ENCODE peak calls at places on chromosome 5, in four cellular contexts. P is sigmoid colon, V is A549, K is IMR-90. W is an unnamed sample. For H3K9me3, the result is how much of the 10 kb centered on the place peaks cover.

GRCh38 chr5:40717281-40717680 is 37.6 kb downstream of the PTGER4 start:
- DNase-seq in P (no peak), V (no peak), K (peak), W (no peak)

GRCh38 chr5:27020965-27021364 is 17.4 kb downstream of the CDH9 start:
- DNase-seq in P (no peak), V (no peak), K (peak), W (peak)

GRCh38 chr5:169545762-169546161 is 37.8 kb upstream of the SPDL1 start:
- DNase-seq in P (no peak), V (peak), K (peak), W (no peak)

GRCh38 chr5:78287169-78287568 is 7.3 kb downstream of the AP3B1 start:
- DNase-seq in P (no peak), V (no peak), K (no peak), W (no peak)

GRCh38 chr5:171644536-171644935 is 141.1 kb upstream of the SMIM23 start:
- DNase-seq in P (no peak), V (no peak), K (peak), W (no peak)

GRCh38 chr5:98004463-98004862 is 769.0 kb upstream of the RGMB start:
- DNase-seq in P (no peak), V (no peak), K (no peak), W (no peak)

GRCh38 chr5:178216779-178217178 is 12.4 kb downstream of the HNRNPAB start:
- DNase-seq in P (no peak), V (no peak), K (no peak), W (no peak)

GRCh38 chr5:107570805-107571531 is 99.8 kb downstream of the EFNA5 start:
- DNase-seq in P (no peak), V (peak), K (no peak), W (no peak)

GRCh38 chr5:31408814-31409213 is 123.1 kb downstream of the DROSHA start:
- DNase-seq in P (no peak), V (no peak), K (peak), W (no peak)

GRCh38 chr5:34436761-34437501 is 219.2 kb upstream of the RAI14 start:
- DNase-seq in P (no peak), V (no peak), K (peak), W (no peak)

GRCh38 chr5:75279324-75279723 is 42.6 kb upstream of the ANKRD31 start:
- DNase-seq in P (no peak), V (no peak), K (no peak), W (no peak)

GRCh38 chr5:179732918-179733763 is 519 bp downstream of the MAML1 start:
- DNase-seq in P (peak), V (peak), K (peak), W (peak)

GRCh38 chr5:145218019-145218418 is 617.1 kb downstream of the PRELID2 start:
- DNase-seq in P (no peak), V (no peak), K (no peak), W (no peak)

GRCh38 chr5:1294839-1295649 is at the start of gene TERT:
- DNase-seq in P (peak), V (peak), K (no peak), W (peak)

GRCh38 chr5:17996002-17996401 is 361.7 kb downstream of the TAF11L14 start:
- DNase-seq in P (no peak), V (no peak), K (no peak), W (no peak)

GRCh38 chr5:44862808-44863207 is 54.1 kb downstream of the MRPS30 start:
- DNase-seq in P (no peak), V (peak), K (peak), W (no peak)

GRCh38 chr5:65062684-65063083 is 294.0 kb downstream of the CWC27 start:
- DNase-seq in P (peak), V (peak), K (peak), W (no peak)

GRCh38 chr5:69492391-69493234 is at the start of gene OCLN:
- DNase-seq in P (no peak), V (peak), K (no peak), W (peak)

GRCh38 chr5:139660916-139661814 is 13.0 kb downstream of the CXXC5 start:
- DNase-seq in P (peak), V (no peak), K (peak), W (no peak)

GRCh38 chr5:19208397-19208796 is 779.6 kb downstream of the CDH18 start:
- DNase-seq in P (no peak), V (no peak), K (no peak), W (no peak)

GRCh38 chr5:175902013-175902412 is 30.6 kb downstream of the CPLX2 start:
- DNase-seq in P (no peak), V (no peak), K (no peak), W (no peak)

GRCh38 chr5:79552984-79553383 is 39.0 kb upstream of the HOMER1 start:
- DNase-seq in P (no peak), V (no peak), K (peak), W (no peak)

GRCh38 chr5:887947-888640 is 4.5 kb downstream of the BRD9 start:
- DNase-seq in P (no peak), V (no peak), K (no peak), W (no peak)

GRCh38 chr5:181114844-181115778 is 15.9 kb downstream of the OR2V1 start:
- DNase-seq in P (no peak), V (peak), K (peak), W (peak)

GRCh38 chr5:143922718-143923117 is 110.8 kb downstream of the HMHB1 start:
- DNase-seq in P (no peak), V (no peak), K (peak), W (no peak)

DNA sequence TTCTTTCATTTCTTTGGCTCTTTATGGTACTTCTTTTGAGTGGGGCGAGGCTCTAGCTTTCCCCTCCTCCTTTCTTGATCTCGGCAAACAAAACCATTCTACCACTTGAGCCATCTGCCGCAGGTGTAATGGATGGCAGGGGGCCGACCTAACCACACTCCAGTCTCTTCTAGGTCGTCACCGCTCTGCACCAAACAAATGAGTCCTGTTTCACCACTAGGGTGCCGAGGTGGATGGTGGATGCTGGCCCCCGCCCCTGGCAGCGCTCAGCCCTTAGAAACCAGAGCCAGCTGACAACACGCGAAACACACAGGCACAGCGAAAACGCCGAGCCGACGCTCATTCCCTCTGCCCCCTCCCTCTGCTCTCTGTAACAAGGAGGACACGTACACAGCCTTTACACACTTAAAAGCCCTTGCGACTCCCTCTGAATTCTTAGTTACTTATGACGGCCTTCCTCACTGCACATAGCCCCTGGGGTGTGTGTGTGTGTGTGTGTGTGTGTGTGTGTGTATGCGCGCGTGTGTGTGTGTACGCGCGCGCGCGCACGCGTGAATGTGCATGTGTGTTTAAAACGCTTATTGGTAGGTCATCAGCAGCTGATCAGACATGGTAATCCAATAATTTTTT is 199.4 kb downstream of the MEF2C start:
- DNase-seq in P (no peak), V (peak), K (no peak), W (peak)
- TF ChIP-seq CTCF in P (no peak), V (no peak), K (no peak), W (no peak)

GRCh38 chr5:96333397-96333790 is 99.7 kb downstream of the PCSK1 start:
- DNase-seq in P (no peak), V (no peak), K (no peak), W (no peak)

GRCh38 chr5:96337048-96337781 is 95.8 kb downstream of the PCSK1 start:
- DNase-seq in P (no peak), V (no peak), K (no peak), W (no peak)

GRCh38 chr5:96336351-96336985 is 96.6 kb downstream of the PCSK1 start:
- DNase-seq in P (peak), V (peak), K (peak), W (peak)

GRCh38 chr5:96338089-96338488 is 95.0 kb downstream of the PCSK1 start:
- DNase-seq in P (no peak), V (no peak), K (no peak), W (no peak)

GRCh38 chr5:96335873-96336272 is 97.2 kb downstream of the PCSK1 start:
- DNase-seq in P (no peak), V (no peak), K (peak), W (no peak)
- H3K9me3 ChIP-seq in P (under half), V (under half), K (under half), W (under half)

GRCh38 chr5:133489632-133490031 is 122.7 kb downstream of the FSTL4 start:
- DNase-seq in P (no peak), V (no peak), K (no peak), W (no peak)
- TF ChIP-seq CTCF in P (no peak), V (no peak), K (no peak), W (peak)

DNA sequence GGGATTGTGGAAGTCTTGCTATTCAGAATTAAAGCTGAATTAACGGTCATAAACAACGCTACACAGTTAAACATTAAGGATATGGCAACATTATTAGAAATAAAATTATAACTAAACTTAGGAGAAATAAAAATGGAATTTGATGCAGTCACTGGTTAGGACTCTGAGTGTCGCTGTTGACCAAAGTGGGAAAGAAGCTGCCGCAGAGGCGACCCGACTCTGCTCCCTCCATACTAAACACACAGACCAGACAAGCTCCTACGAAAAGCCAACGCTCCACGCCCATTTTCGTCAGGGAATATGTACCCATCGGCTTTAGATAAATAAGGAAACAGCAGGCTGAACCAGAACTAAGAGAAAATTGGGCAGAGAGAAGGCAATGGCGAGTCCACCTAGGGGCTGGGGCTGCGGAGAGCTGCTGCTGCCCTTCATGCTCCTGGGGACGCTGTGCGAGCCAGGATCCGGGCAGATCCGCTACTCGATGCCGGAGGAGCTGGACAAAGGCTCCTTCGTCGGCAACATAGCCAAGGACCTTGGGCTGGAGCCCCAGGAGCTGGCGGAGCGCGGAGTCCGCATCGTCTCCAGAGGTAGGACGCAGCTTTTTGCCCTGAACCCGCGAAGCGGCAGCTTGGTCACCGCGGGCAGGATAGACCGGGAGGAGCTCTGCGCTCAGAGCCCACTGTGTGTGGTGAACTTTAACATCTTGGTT is at the start of gene PCDHGA5:
- DNase-seq in P (no peak), V (no peak), K (peak), W (no peak)
- H3K9me3 ChIP-seq in P (half or more), V (half or more), K (half or more), W (under half)

DNA sequence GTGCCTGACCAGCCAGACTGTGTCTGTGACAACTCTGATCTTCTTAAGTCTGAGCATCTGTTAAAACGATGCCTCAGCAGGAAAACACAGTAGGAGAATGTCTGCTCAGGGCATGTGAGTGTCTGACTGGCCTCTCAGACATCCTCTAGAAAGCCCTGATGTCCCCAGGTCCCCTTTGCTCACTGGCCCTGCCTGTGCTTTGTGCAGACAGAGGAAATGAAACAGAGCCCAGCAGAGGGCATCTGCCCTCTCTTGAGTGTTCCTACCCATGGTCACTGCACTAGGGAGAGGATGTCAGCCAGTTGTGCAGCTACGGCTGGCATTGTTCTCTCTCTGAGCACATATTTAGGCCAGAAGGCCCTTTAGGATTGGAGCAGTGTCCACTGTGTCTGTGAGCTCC is 56.9 kb downstream of the TRPC7 start:
- DNase-seq in P (no peak), V (no peak), K (no peak), W (no peak)
- TF ChIP-seq CTCF in P (no peak), V (no peak), K (peak), W (peak)

DNA sequence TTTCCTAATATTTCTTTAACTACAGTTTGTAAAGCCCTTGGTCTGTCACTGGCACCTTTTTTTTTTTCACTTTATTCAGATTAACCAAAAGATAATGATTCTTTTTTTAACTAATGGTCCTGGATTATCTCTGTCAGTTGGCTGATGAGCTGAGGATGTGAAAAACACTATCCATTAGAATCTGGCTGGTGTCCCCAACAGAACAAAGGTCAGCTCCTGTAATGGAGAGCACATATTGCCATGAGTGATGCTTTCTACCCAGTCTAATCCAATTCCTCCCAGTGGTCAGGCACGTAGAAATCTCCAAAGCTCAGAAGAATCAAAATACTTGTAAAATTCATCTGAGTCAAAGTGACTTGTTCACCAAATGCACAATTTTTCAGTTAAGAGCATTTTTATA is 491.7 kb upstream of the PIK3R1 start:
- DNase-seq in P (no peak), V (no peak), K (no peak), W (no peak)
- H3K9me3 ChIP-seq in P (under half), V (under half), K (under half), W (under half)

DNA sequence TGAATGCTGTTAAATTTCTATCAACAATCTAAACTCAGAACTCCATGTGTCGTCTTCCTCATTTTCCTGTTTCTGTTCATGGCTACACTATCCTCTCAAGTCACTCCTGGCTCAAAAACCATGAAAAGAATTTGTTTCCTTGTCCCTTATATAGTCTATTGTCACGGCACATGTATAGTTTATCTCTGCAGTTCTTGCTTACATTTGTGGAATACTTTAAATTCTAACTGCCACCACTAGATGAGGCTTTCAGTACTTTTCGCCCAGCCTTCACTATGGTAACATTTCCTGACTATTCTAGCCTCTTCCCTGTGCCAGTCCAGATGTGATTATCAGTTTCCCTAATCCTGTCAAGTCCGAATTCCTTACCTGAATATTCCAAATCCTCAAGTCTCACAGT is 34.6 kb downstream of the PKD2L2 start:
- DNase-seq in P (no peak), V (no peak), K (peak), W (peak)
- TF ChIP-seq CTCF in P (no peak), V (no peak), K (no peak), W (no peak)